ENCODE peak calls at places on chromosome 18, in ten cellular contexts. R is stomach, M is K562, B is A549, Q is breast epithelium, E is heart left ventricle, H is uterus, V is spleen, F is suprapubic skin, I is endothelial cell of umbilical vein. Y is an unnamed sample.

GRCh38 chr18:62625019-62625418 is 90.3 kb upstream of the PHLPP1 start:
- DNase-seq in R (no peak), M (no peak), B (no peak), Q (no peak), E (peak; percentile 32), H (no peak), V (no peak), F (no peak), I (no peak), Y (no peak)

GRCh38 chr18:44732604-44733003 is 51.9 kb downstream of the SETBP1 start:
- DNase-seq in R (no peak), M (no peak), B (no peak), Q (peak; percentile 50), E (no peak), H (no peak), V (no peak), F (no peak), I (no peak), Y (no peak)

GRCh38 chr18:50441518-50441917 is 66.7 kb downstream of the SKA1 start:
- DNase-seq in R (no peak), M (no peak), B (no peak), Q (no peak), E (no peak), H (no peak), V (no peak), F (no peak), I (no peak), Y (no peak)

GRCh38 chr18:34661464-34662087 is 48.5 kb upstream of the DTNA start:
- DNase-seq in R (no peak), M (peak; percentile 51), B (peak; percentile 25), Q (no peak), E (no peak), H (no peak), V (no peak), F (no peak), I (peak; percentile 62), Y (no peak)

GRCh38 chr18:35463050-35463449 is 34.7 kb downstream of the INO80C start:
- DNase-seq in R (no peak), M (peak; percentile 45), B (no peak), Q (no peak), E (peak; percentile 54), H (peak; percentile 40), V (no peak), F (no peak), I (peak; percentile 94), Y (no peak)

GRCh38 chr18:66873899-66874298 is 270.0 kb upstream of the CDH19 start:
- DNase-seq in R (no peak), M (no peak), B (no peak), Q (no peak), E (no peak), H (no peak), V (no peak), F (no peak), I (no peak), Y (no peak)

GRCh38 chr18:64134044-64134757 is 14.7 kb downstream of the LINC00305 start:
- DNase-seq in R (no peak), M (no peak), B (no peak), Q (no peak), E (no peak), H (no peak), V (no peak), F (no peak), I (no peak), Y (no peak)

GRCh38 chr18:25594351-25594750 is 242.4 kb upstream of the ZNF521 start:
- DNase-seq in R (no peak), M (no peak), B (no peak), Q (no peak), E (no peak), H (no peak), V (no peak), F (no peak), I (no peak), Y (no peak)

GRCh38 chr18:11047817-11048216 is 101.6 kb downstream of the PIEZO2 start:
- DNase-seq in R (no peak), M (no peak), B (no peak), Q (no peak), E (no peak), H (no peak), V (no peak), F (no peak), I (no peak), Y (no peak)

GRCh38 chr18:25998461-25998860 is 92.0 kb downstream of the SS18 start:
- DNase-seq in R (no peak), M (no peak), B (no peak), Q (no peak), E (no peak), H (no peak), V (no peak), F (no peak), I (no peak), Y (no peak)

DNA sequence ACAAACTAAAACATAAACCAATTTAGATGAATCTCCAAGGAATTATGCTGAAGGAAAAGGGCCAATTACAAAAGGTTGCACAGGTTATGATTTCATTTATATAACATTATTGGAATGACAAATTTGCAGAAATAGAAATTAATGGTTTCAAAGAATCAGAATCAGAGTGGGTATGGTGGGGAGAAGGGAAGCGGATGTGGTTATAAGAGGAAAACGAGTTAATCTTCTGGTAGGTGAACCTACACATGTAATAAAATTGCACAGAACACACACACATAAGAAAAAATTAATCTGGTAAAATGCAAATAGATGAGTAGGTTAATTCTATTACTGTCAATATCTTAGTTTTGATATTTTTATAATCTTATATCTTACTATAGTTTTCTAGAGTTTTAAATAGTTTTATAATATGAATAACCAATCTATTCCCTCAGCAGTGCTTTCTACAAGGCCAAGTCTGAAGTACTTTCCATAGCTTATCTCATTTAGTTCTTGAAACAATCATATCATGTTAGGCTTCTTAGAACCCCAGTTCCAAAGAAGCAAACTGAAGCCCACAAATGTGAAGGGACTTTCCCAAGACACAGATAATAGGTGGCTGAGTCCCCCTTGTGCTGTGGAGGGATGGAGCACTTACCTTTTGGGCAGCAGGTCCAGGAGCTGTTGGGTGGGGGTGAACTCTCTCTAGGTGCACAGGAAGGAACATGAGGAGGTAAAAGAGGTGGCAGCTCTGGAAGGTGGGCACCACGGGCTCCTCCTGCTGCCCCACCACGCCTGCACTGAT is 31.5 kb downstream of the ZNF519 start:
- DNase-seq in R (no peak), M (no peak), B (no peak), Q (no peak), E (no peak), H (no peak), V (no peak), F (no peak), I (no peak), Y (no peak)
- H3K9me3 ChIP-seq in R (peaks cover 17% of the 10 kb centered on the region), M (no peaks in the 10 kb centered on the region), B (peaks cover 23% of the 10 kb centered on the region), Q (no peaks in the 10 kb centered on the region), E (peaks cover 33% of the 10 kb centered on the region), H (no peaks in the 10 kb centered on the region), V (peaks cover 34% of the 10 kb centered on the region), F (peaks cover 6% of the 10 kb centered on the region), I (peaks cover 2% of the 10 kb centered on the region), Y (no peaks in the 10 kb centered on the region)

DNA sequence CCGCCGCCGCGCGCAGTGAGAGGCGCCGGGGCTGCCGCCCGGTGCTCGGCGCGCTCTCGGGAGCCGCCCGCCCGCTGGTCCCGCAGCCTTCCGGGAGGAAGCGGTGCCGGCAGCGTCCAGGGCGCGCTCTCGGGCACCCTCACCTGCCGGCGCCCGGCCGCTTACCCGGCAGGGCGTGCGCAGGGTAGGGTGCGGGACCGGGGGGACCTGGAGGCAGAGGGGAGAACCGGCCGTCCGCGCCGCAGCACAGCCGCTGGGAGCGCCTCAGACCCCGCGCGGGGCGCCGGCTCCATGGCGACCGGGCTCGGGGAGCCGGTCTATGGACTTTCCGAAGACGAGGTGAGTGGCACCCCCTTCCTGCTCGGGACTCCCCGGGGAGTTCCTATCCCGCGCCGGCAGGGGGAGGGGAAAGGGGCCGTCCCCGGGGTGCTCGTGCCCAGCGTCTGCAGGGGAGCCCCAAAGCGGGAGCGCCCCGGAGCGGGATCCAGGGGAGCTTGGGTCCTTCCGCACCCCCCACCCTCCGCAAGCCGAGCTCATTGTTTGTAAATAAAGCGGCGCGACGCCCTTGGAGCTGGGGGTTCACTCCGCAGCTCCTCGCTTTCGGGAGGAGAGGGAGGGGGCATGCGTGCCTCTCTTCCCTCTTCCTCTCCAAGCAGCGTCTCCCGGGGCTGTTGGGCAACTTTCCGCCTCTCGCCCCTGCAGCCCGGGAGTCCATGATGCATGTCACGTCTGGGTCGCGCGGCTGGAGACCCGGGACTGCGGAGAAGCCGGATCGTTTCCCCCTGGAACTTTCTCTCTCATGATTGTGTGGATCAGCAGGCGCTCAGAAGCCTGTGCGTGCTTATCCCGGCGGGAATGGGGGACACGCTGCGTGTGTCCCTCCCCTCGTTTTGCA is 591 bp downstream of the NEDD4L start:
- DNase-seq in R (peak; percentile 52), M (peak; percentile 29), B (peak; percentile 32), Q (peak; percentile 43), E (peak; percentile 36), H (peak; percentile 29), V (peak; percentile 90), F (peak; percentile 78), I (peak; percentile 40), Y (peak; percentile 66)
- TF ChIP-seq POLR2A in R (no peak), M (no peak), B (no peak), Q (no peak), E (no peak), H (no peak), V (no peak), F (no peak), I (no peak), Y (peak; percentile 62)

DNA sequence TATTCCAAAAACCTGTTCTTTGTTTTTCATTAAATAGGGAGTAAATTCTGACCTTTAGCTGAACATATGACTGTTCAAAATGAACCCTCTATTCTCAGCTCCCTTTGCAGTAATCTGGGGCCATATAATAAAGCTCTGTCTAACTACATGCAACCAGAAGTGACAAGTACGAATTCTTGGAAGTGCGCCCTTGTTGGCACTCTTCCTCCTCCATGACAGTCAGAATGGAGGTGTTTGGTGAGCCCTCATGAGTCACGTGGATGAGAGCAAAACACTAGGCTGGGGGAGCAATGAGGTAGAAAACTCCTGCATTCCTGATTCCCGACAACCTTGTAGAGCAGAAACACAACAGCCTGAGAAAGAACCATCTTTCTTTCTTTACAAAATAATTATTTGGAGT is 552.9 kb downstream of the FBXO15 start:
- DNase-seq in R (no peak), M (no peak), B (no peak), Q (no peak), E (no peak), H (no peak), V (no peak), F (no peak), I (no peak), Y (no peak)
- H3K9me3 ChIP-seq in R (no peaks in the 10 kb centered on the region), M (no peaks in the 10 kb centered on the region), B (no peaks in the 10 kb centered on the region), Q (no peaks in the 10 kb centered on the region), E (no peaks in the 10 kb centered on the region), H (no peaks in the 10 kb centered on the region), V (no peaks in the 10 kb centered on the region), F (no peaks in the 10 kb centered on the region), I (peaks cover 2% of the 10 kb centered on the region), Y (no peaks in the 10 kb centered on the region)

DNA sequence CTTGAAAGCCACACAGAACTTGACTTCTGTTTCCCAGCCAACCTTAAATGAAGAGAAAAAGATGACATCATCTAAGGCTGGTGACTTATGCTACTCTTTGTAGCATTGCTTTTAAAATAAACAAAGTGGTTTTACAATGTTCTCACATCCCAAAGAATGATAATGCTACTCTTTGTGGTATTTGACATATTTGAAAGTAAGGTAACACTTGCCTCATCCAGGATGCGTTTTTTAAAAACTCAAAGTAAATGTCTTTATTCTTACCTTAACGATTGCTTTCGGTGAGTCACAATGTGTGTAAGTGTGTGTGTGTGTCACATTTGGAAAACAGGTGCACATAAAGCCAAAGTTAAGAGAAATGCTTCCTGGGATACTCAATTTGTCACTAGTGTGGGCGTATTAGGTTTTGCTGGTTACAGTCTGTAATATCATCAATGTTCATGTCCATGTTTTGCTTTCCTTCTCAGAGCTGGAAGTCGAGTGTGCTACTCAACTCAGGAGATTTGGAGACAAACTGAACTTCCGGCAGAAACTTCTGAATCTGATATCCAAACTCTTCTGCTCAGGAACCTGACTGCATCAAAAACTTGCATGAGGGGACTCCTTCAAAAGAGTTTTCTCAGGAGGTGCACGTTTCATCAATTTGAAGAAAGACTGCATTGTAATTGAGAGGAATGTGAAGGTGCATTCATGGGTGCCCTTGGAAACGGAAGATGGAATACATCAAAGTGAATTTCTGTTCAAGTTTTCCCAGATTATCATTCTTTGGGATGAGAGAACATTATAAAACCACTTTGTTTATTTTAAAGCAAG is 2.6 kb downstream of the PMAIP1 start:
- DNase-seq in R (no peak), M (no peak), B (no peak), Q (no peak), E (no peak), H (no peak), V (no peak), F (no peak), I (peak; percentile 46), Y (no peak)
- TF ChIP-seq POLR2A in R (no peak), M (no peak), B (no peak), Q (no peak), E (no peak), H (no peak), V (no peak), F (no peak), I (no peak), Y (no peak)